ENCODE peak calls at places on chromosomes 2 and 18, in eight cellular contexts. T is mammary epithelial cell, Z is cardiac fibroblast, V is brain microvascular endothelial cell, Q is AG04449, S is uterus, I is heart left ventricle, E is choroid plexus epithelial cell. H is an unnamed sample.

GRCh38 chr18:13756671-13757070 is 30.2 kb downstream of the RNMT start:
- DNase-seq in T (peak; percentile 23), I (no peak), Z (no peak), V (no peak), Q (no peak), E (no peak), S (no peak), H (peak; percentile 42)

GRCh38 chr2:129915303-129915840 is 64.1 kb upstream of the RAB6C start:
- DNase-seq in E (no peak), V (no peak), S (no peak), T (no peak), Z (no peak), Q (no peak), I (no peak), H (no peak)

GRCh38 chr2:195498176-195498575 is 158.8 kb upstream of the SLC39A10 start:
- DNase-seq in Q (no peak), V (no peak), E (peak; percentile 72), S (no peak), T (peak; percentile 26), Z (peak; percentile 52), I (peak; percentile 33), H (peak; percentile 63)

GRCh38 chr2:7194950-7195349 is 277.7 kb downstream of the RNF144A start:
- DNase-seq in Q (no peak), T (no peak), Z (no peak), E (no peak), I (no peak), V (no peak), S (no peak), H (no peak)

GRCh38 chr18:10081477-10081876 is 167.7 kb downstream of the VAPA start:
- DNase-seq in S (no peak), Z (no peak), T (no peak), E (peak; percentile 34), I (no peak), Q (no peak), V (no peak), H (no peak)

GRCh38 chr2:38830546-38831159 is 45.1 kb downstream of the DHX57 start:
- DNase-seq in T (no peak), S (no peak), I (no peak), Q (no peak), V (no peak), Z (no peak), E (peak; percentile 4), H (no peak)

GRCh38 chr18:7272268-7273049 is 41.6 kb downstream of the LRRC30 start:
- DNase-seq in E (peak; percentile 93), V (peak; percentile 67), Z (peak; percentile 87), S (peak; percentile 60), I (peak; percentile 74), Q (no peak), T (peak; percentile 56), H (peak; percentile 78)

GRCh38 chr2:44452184-44452583 is 90.4 kb downstream of the CAMKMT start:
- DNase-seq in Q (no peak), E (no peak), V (no peak), S (no peak), I (no peak), Z (no peak), T (no peak), H (no peak)

GRCh38 chr2:119251652-119252051 is 28.0 kb downstream of the STEAP3 start:
- DNase-seq in V (no peak), Q (no peak), Z (no peak), E (no peak), T (no peak), S (no peak), I (no peak), H (no peak)

DNA sequence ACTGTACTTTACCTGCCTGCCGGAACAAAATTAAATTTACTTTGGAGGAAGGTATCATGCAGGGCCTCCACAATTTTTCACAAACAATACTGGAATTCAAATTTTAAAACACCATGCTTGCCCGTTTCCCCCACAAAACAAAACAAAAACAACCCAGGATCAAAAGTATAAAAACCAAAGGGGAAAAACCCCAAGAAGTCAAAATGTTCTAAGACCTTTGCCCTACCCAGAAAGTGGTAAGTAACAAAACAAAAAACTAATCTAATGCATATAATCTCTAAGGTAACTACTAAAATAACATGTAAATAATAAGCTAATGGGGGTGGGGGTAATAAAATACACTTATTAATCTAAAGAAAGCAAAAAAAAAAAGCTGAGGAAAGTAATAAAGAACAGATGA is 60.5 kb downstream of the CUL3 start:
- DNase-seq in S (no peak), T (no peak), V (no peak), Q (no peak), I (no peak), E (no peak), Z (no peak), H (no peak)
- H3K4me3 ChIP-seq in S (no peak overlapping the region), T (no peak overlapping the region), V (no peak overlapping the region), Q (no peak overlapping the region), I (no peak overlapping the region), E (no peak overlapping the region), Z (no peak overlapping the region), H (no peak overlapping the region)

DNA sequence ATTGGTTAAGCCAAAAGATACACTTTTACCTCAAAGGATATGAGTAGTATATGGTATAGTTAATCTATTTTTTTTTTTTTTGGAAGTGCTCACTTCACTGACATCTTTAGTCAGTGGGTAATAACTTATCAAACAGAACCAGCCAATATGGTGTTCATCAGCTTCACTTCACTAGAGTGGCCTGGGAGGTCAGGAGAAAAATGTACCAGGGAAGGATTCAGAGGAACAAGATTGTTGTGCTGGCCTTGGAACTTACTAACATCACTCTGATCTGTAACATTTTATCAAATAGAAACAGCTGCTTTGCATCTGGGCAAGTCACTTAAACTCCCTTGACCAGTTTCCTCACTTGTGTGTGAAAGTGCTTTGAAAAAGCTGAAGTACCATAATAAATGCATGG is 962.7 kb downstream of the BCL11A start:
- DNase-seq in Q (no peak), I (no peak), T (no peak), S (no peak), V (no peak), E (no peak), Z (no peak), H (no peak)
- H3K4me3 ChIP-seq in Q (no peak overlapping the region), I (no peak overlapping the region), T (no peak overlapping the region), S (no peak overlapping the region), V (no peak overlapping the region), E (no peak overlapping the region), Z (no peak overlapping the region), H (no peak overlapping the region)

GRCh38 chr18:3625717-3626091 is 175.7 kb downstream of the TGIF1 start:
- DNase-seq in Q (no peak), Z (peak; percentile 47), S (no peak), E (no peak), T (no peak), V (no peak), I (no peak), H (no peak)

GRCh38 chr18:3624818-3625716 is 175.1 kb downstream of the TGIF1 start:
- DNase-seq in Q (peak; percentile 94), S (no peak), V (peak; percentile 96), Z (peak; percentile 99), E (peak; percentile 95), T (peak; percentile 97), I (peak; percentile 60), H (peak; percentile 90)

GRCh38 chr18:3623769-3624545 is 174.0 kb downstream of the TGIF1 start:
- DNase-seq in V (peak; percentile 96), Z (peak; percentile 99), I (peak; percentile 90), Q (peak; percentile 95), S (peak; percentile 66), T (peak; percentile 98), E (peak; percentile 97), H (peak; percentile 96)

GRCh38 chr18:3624546-3624817 is 174.5 kb downstream of the TGIF1 start:
- DNase-seq in I (no peak), S (no peak), E (no peak), Q (no peak), T (no peak), V (no peak), Z (no peak), H (no peak)

GRCh38 chr18:3626927-3627240 is 176.9 kb downstream of the TGIF1 start:
- DNase-seq in S (no peak), Z (no peak), T (no peak), E (no peak), Q (no peak), V (no peak), I (no peak), H (no peak)
- H3K4me3 ChIP-seq in S (no peak overlapping the region), Z (no peak overlapping the region), T (no peak overlapping the region), E (no peak overlapping the region), Q (no peak overlapping the region), V (no peak overlapping the region), I (no peak overlapping the region), H (no peak overlapping the region)

DNA sequence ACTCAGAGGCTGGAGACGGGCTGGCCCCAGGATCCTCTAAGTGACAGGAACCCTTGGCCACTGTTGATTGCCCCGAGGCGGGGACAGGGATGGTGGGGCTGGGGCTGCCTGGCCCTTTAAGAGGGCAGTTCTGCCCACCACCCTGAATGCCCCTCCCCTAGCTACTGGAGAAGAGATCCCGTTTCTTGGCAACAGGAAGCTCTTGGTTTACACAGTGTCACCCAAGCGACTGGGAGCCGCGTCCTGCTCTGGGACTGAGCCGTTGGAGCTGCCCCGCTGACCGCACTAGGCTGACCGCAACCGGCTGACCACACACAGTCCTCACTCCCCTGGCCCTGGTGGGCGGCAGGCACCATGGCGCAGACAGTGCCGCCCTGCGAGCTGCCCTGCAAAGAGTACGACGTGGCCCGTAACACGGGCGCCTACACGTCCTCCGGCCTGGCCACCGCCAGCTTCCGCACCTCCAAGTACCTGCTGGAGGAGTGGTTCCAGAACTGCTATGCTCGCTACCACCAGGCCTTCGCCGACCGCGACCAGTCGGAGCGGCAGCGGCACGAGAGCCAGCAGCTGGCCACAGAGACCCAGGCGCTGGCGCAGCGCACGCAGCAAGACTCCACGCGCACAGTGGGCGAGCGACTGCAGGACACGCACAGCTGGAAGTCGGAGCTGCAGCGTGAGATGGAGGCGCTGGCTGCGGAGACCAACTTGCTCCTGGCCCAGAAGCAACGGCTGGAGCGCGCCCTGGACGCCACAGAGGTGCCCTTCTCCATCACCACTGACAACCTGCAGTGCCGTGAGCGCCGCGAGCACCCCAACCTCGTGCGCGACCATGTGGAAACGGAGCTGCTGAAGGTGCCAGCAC is at the start of gene TEKT4:
- DNase-seq in Z (no peak), V (no peak), I (no peak), S (no peak), Q (no peak), E (no peak), T (no peak), H (no peak)
- H3K4me3 ChIP-seq in Z (no peak within 1 kb of the TSS), V (no peak within 1 kb of the TSS), I (no peak within 1 kb of the TSS), S (no peak within 1 kb of the TSS), Q (no peak within 1 kb of the TSS), E (no peak within 1 kb of the TSS), T (no peak within 1 kb of the TSS), H (no peak within 1 kb of the TSS)

DNA sequence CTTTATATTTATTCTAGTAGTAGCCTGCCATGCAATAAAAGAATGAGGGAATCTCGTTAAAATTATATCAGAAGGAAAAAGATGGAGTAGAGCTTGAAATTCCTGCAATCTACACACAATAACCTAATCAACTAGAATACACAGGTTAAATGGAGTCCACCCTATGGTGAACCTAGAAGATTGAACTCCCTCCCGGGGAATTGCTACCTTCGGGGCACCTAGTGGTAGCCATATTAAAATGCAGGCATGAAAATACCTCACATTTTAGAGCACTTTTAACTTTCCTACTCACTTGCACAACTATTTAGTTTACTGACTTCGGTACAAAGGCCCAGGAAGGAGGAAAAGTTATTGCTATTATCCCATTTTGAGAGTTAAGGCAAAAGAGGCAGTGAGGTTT is 174.5 kb downstream of the SS18 start:
- DNase-seq in T (no peak), Z (no peak), E (no peak), I (no peak), Q (no peak), S (no peak), V (no peak), H (no peak)
- H3K4me3 ChIP-seq in T (no peak overlapping the region), Z (no peak overlapping the region), E (no peak overlapping the region), I (no peak overlapping the region), Q (no peak overlapping the region), S (no peak overlapping the region), V (no peak overlapping the region), H (no peak overlapping the region)

H was measured in epithelial cell of esophagus.